ENCODE peak calls at places on chromosomes 1 and 21, in four cellular contexts. J is naive thymus-derived CD8-positive, alpha-beta T cell; X is NCI-H345; F is stimulated activated effector memory CD8-positive, alpha-beta T cell treated with anti-CD3 and anti-CD28 coated beads, Interleukin-12 subunit alpha, Interleukin-12 subunit beta, amount 100 ng/mL, for 72 hours. L is an unnamed sample.
A peak's percentile ranks its signal among the peaks of the same experiment; 100 is the strongest.

GRCh38 chr1:32125313-32125712 is 17.5 kb downstream of the KPNA6 start:
- DNase-seq in X (no peak), F (no peak), J (no peak), L (no peak)

GRCh38 chr21:43712268-43712942 is 6.5 kb upstream of the PDXK start:
- DNase-seq in F (no peak), J (no peak), X (peak; percentile 73), L (no peak)

GRCh38 chr1:108646661-108647269 is 14.1 kb downstream of the HENMT1 start:
- DNase-seq in J (peak; percentile 46), X (no peak), F (peak; percentile 48), L (no peak)

GRCh38 chr1:117106478-117106877 is 15.1 kb downstream of the TRIM45 start:
- DNase-seq in J (no peak), X (no peak), F (no peak), L (no peak)

GRCh38 chr1:209349372-209350324 is 233.9 kb upstream of the CAMK1G start:
- DNase-seq in X (no peak), F (no peak), J (no peak), L (no peak)

GRCh38 chr1:33327587-33328325 is 6.9 kb upstream of the A3GALT2 start:
- DNase-seq in X (peak; percentile 25), F (no peak), J (no peak), L (no peak)

GRCh38 chr1:14314032-14314431 is 284.5 kb upstream of the KAZN start:
- DNase-seq in F (no peak), J (no peak), X (no peak), L (no peak)

GRCh38 chr1:53544731-53545515 is 85.7 kb downstream of the DMRTB1 start:
- DNase-seq in X (no peak), F (no peak), J (no peak), L (no peak)

GRCh38 chr1:31702836-31703404 is 897 bp downstream of the COL16A1 start:
- DNase-seq in F (no peak), J (no peak), X (no peak), L (no peak)